ENCODE peak calls at places on chromosome 4, in eight cellular contexts. C is adrenal gland, P is ovary, H is HFFc6, V is mucosa of descending colon, U is MM.1S, R is omental fat pad, M is RWPE1. S is an unnamed sample.

GRCh38 chr4:5166377-5166776 is 115.1 kb downstream of the STK32B start:
- DNase-seq in C (no peak), P (no peak), H (no peak), M (no peak), U (no peak), R (no peak), V (no peak), S (no peak)

GRCh38 chr4:68466185-68466584 is 18.9 kb downstream of the TMPRSS11E start:
- DNase-seq in U (no peak), M (peak), C (no peak), H (peak), P (no peak), V (no peak), R (no peak), S (no peak)

GRCh38 chr4:185810746-185811508 is 1.1 kb downstream of the SORBS2 start:
- DNase-seq in P (no peak), M (no peak), U (no peak), R (no peak), C (no peak), V (peak), H (no peak), S (no peak)

GRCh38 chr4:38013461-38014366 is 53.5 kb downstream of the PTTG2 start:
- DNase-seq in H (peak), M (no peak), C (peak), V (no peak), U (no peak), R (no peak), P (no peak), S (peak)

GRCh38 chr4:72909461-72909860 is 160.1 kb downstream of the COX18 start:
- DNase-seq in M (no peak), U (peak), R (no peak), V (no peak), C (no peak), P (no peak), H (no peak), S (no peak)

GRCh38 chr4:142036795-142037583 is 400.6 kb downstream of the IL15 start:
- DNase-seq in P (no peak), H (peak), V (no peak), C (no peak), M (peak), R (no peak), U (no peak), S (no peak)

GRCh38 chr4:16224264-16224663 is 2.0 kb downstream of the TAPT1 start:
- DNase-seq in C (no peak), R (no peak), P (no peak), V (no peak), H (no peak), U (no peak), M (no peak), S (no peak)

GRCh38 chr4:178306565-178306964 is 864.3 kb upstream of the AGA start:
- DNase-seq in C (no peak), U (no peak), H (no peak), V (no peak), M (no peak), P (no peak), R (no peak), S (no peak)

GRCh38 chr4:54187148-54187547 is 41.9 kb upstream of the PDGFRA start:
- DNase-seq in C (peak), M (no peak), H (no peak), V (peak), R (no peak), U (no peak), P (no peak), S (no peak)

GRCh38 chr4:160546201-160546600 is 1443.3 kb downstream of the RAPGEF2 start:
- DNase-seq in C (no peak), U (no peak), V (no peak), H (no peak), M (no peak), R (no peak), P (no peak), S (no peak)

GRCh38 chr4:155878611-155879010 is 12.5 kb upstream of the ASIC5 start:
- DNase-seq in C (no peak), U (no peak), M (no peak), R (no peak), P (no peak), V (no peak), H (no peak), S (no peak)

GRCh38 chr4:67030636-67031035 is 514.7 kb downstream of the CENPC start:
- DNase-seq in R (no peak), V (no peak), C (no peak), P (no peak), H (no peak), U (no peak), M (no peak), S (no peak)

GRCh38 chr4:40255722-40256281 is 59.0 kb downstream of the RHOH start:
- DNase-seq in M (peak), R (no peak), U (no peak), V (no peak), P (no peak), H (peak), C (no peak), S (no peak)

GRCh38 chr4:88143504-88143903 is 14.9 kb downstream of the ABCG2 start:
- DNase-seq in H (peak), C (no peak), R (no peak), U (no peak), P (no peak), V (no peak), M (peak), S (no peak)

GRCh38 chr4:147969573-147969972 is 237.7 kb downstream of the ARHGAP10 start:
- DNase-seq in P (no peak), R (no peak), M (no peak), U (no peak), V (no peak), C (peak), H (no peak), S (no peak)

GRCh38 chr4:31613946-31614623 is 893.9 kb downstream of the PCDH7 start:
- DNase-seq in U (peak), H (no peak), P (no peak), R (no peak), C (no peak), V (no peak), M (no peak), S (no peak)

GRCh38 chr4:42280327-42281095 is 116.8 kb upstream of the SHISA3 start:
- DNase-seq in P (no peak), R (no peak), V (peak), H (no peak), U (peak), M (peak), C (no peak), S (no peak)

GRCh38 chr4:79445371-79445781 is 37.3 kb upstream of the GK2 start:
- DNase-seq in P (no peak), U (no peak), C (no peak), H (no peak), M (no peak), R (no peak), V (no peak), S (peak)

GRCh38 chr4:182604161-182604591 is 313.0 kb downstream of the DCTD start:
- DNase-seq in C (no peak), R (no peak), V (no peak), U (no peak), H (peak), M (no peak), P (no peak), S (no peak)

GRCh38 chr4:80103615-80104014 is 30.6 kb upstream of the ANTXR2 start:
- DNase-seq in M (no peak), H (no peak), C (no peak), U (no peak), P (no peak), R (no peak), V (no peak), S (no peak)

GRCh38 chr4:1022739-1023066 is 11.3 kb downstream of the FGFRL1 start:
- DNase-seq in M (no peak), P (no peak), U (no peak), C (no peak), R (no peak), H (no peak), V (peak), S (no peak)

GRCh38 chr4:11505225-11505971 is 76.7 kb upstream of the HS3ST1 start:
- DNase-seq in R (no peak), C (peak), M (peak), V (peak), U (no peak), P (no peak), H (no peak), S (no peak)

GRCh38 chr4:153020460-153020859 is 84.3 kb downstream of the FHDC1 start:
- DNase-seq in U (no peak), H (no peak), R (no peak), M (no peak), C (no peak), P (no peak), V (no peak), S (no peak)

GRCh38 chr4:6500481-6501135 is 28.2 kb upstream of the PPP2R2C start:
- DNase-seq in H (no peak), R (no peak), C (no peak), P (no peak), V (no peak), M (no peak), U (no peak), S (no peak)

GRCh38 chr4:123505457-123506310 is 109.1 kb downstream of the SPRY1 start:
- DNase-seq in H (no peak), M (peak), C (peak), V (peak), R (no peak), U (no peak), P (peak), S (peak)

GRCh38 chr4:85548116-85548515 is 73.2 kb downstream of the ARHGAP24 start:
- DNase-seq in H (no peak), R (no peak), C (no peak), M (no peak), V (no peak), P (no peak), U (no peak), S (no peak)
- TF ChIP-seq CTCF in H (no peak), R (no peak), C (no peak), M (no peak), V (no peak), P (no peak), U (no peak), S (no peak)

DNA sequence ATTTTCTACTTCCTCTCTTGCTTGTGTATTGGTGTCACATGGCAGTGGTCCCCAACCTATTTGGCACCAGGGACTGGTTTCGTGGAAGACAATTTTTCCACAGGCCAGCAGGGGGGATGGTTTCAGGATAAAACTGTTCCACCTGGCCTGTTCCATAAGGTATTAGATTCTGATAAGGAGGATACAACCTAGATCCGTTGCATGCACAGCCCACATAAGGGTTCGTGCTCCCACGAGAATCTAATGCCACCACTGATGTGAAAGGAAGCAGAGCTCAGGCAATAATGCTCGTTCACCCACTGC is 38.3 kb downstream of the SEC31A start:
- DNase-seq in C (no peak), V (no peak), H (no peak), R (no peak), P (no peak), U (no peak), M (no peak), S (no peak)
- TF ChIP-seq CTCF in C (no peak), V (no peak), H (no peak), R (no peak), P (no peak), U (no peak), M (no peak), S (no peak)

DNA sequence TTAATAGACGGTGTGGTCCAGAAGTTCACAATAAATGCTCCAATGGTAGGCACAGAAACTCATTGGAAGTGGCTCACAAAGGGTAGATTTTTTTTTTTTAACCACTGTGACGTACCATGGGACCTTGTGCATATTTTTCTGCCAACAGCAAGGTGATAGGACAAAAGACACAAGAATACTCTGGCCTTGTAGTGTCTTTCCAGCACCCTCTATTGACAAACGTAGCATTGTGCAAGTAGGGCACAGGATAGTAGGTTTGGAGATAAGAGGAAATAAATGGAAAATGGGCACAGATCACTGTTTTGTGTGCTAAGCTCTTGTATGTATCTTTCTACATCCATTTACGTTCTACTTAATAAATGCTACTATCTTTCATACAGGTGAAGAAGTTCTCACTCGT is 2054.9 kb downstream of the PCDH7 start:
- DNase-seq in P (no peak), M (no peak), R (no peak), V (peak), C (no peak), H (no peak), U (no peak), S (no peak)
- TF ChIP-seq CTCF in P (no peak), M (no peak), R (no peak), V (no peak), C (no peak), H (no peak), U (peak), S (peak)

GRCh38 chr4:60744767-60745166 is 455.4 kb upstream of the ADGRL3 start:
- DNase-seq in M (no peak), R (no peak), C (no peak), V (no peak), U (no peak), P (no peak), H (peak), S (no peak)
- TF ChIP-seq CTCF in M (no peak), R (no peak), C (no peak), V (no peak), U (no peak), P (no peak), H (peak), S (no peak)

GRCh38 chr4:20249333-20249732 is 2.4 kb upstream of the SLIT2 start:
- DNase-seq in P (no peak), M (no peak), U (peak), H (peak), R (no peak), C (no peak), V (no peak), S (peak)
- TF ChIP-seq CTCF in P (no peak), M (peak), U (peak), H (peak), R (no peak), C (peak), V (no peak), S (no peak)

GRCh38 chr4:74400395-74400794 is 35.5 kb downstream of the EREG start:
- DNase-seq in U (no peak), R (no peak), P (no peak), M (no peak), C (no peak), H (no peak), V (no peak), S (no peak)
- TF ChIP-seq CTCF in U (no peak), R (no peak), P (no peak), M (no peak), C (no peak), H (no peak), V (no peak), S (no peak)

GRCh38 chr4:138560448-138560847 is 318.3 kb upstream of the SLC7A11 start:
- DNase-seq in V (no peak), U (no peak), C (no peak), R (no peak), P (no peak), H (no peak), M (no peak), S (no peak)
- TF ChIP-seq CTCF in V (no peak), U (no peak), C (no peak), R (no peak), P (no peak), H (no peak), M (no peak), S (no peak)

S was measured in thyroid gland.